ENCODE peak calls at places on chromosome 2, in five cellular contexts. One of them, this sample, is unnamed.

GRCh38 chr2:163157891-163158511 is 319.4 kb upstream of the KCNH7 start:
- DNase-seq in activated effector memory CD4-positive, alpha-beta T cell treated with anti-CD3 and anti-CD28 coated beads, Interleukin-2, amount 50 U/mL, for 16 hours: no peak
- DNase-seq in HEK293T: no peak
- DNase-seq in activated CD8-positive, alpha-beta memory T cell treated with anti-CD3 and anti-CD28 coated beads for 48 hours: no peak
- DNase-seq in stimulated activated CD4-positive, alpha-beta T cell treated with anti-CD3 and anti-CD28 coated beads, Interleukin-1b, Interleukin-23, amount 100 ng/mL, for 24 hours: no peak
- DNase-seq in this sample: no peak

GRCh38 chr2:46539327-46540276 is 60.2 kb downstream of the TMEM247 start:
- DNase-seq in activated effector memory CD4-positive, alpha-beta T cell treated with anti-CD3 and anti-CD28 coated beads, Interleukin-2, amount 50 U/mL, for 16 hours: no peak
- DNase-seq in HEK293T: no peak
- DNase-seq in activated CD8-positive, alpha-beta memory T cell treated with anti-CD3 and anti-CD28 coated beads for 48 hours: no peak
- DNase-seq in stimulated activated CD4-positive, alpha-beta T cell treated with anti-CD3 and anti-CD28 coated beads, Interleukin-1b, Interleukin-23, amount 100 ng/mL, for 24 hours: no peak
- DNase-seq in this sample: no peak

GRCh38 chr2:96148410-96149217 is 3.4 kb upstream of the DUSP2 start:
- DNase-seq in HEK293T: no peak
- DNase-seq in activated CD8-positive, alpha-beta memory T cell treated with anti-CD3 and anti-CD28 coated beads for 48 hours: peak
- DNase-seq in stimulated activated CD4-positive, alpha-beta T cell treated with anti-CD3 and anti-CD28 coated beads, Interleukin-1b, Interleukin-23, amount 100 ng/mL, for 24 hours: peak
- DNase-seq in activated effector memory CD4-positive, alpha-beta T cell treated with anti-CD3 and anti-CD28 coated beads, Interleukin-2, amount 50 U/mL, for 16 hours: peak
- DNase-seq in this sample: peak

GRCh38 chr2:7044253-7045250 is 127.3 kb downstream of the RNF144A start:
- DNase-seq in stimulated activated CD4-positive, alpha-beta T cell treated with anti-CD3 and anti-CD28 coated beads, Interleukin-1b, Interleukin-23, amount 100 ng/mL, for 24 hours: peak
- DNase-seq in activated CD8-positive, alpha-beta memory T cell treated with anti-CD3 and anti-CD28 coated beads for 48 hours: peak
- DNase-seq in HEK293T: peak
- DNase-seq in activated effector memory CD4-positive, alpha-beta T cell treated with anti-CD3 and anti-CD28 coated beads, Interleukin-2, amount 50 U/mL, for 16 hours: peak
- DNase-seq in this sample: peak

GRCh38 chr2:168189835-168190426 is 57.5 kb downstream of the STK39 start:
- DNase-seq in activated CD8-positive, alpha-beta memory T cell treated with anti-CD3 and anti-CD28 coated beads for 48 hours: no peak
- DNase-seq in HEK293T: no peak
- DNase-seq in stimulated activated CD4-positive, alpha-beta T cell treated with anti-CD3 and anti-CD28 coated beads, Interleukin-1b, Interleukin-23, amount 100 ng/mL, for 24 hours: no peak
- DNase-seq in activated effector memory CD4-positive, alpha-beta T cell treated with anti-CD3 and anti-CD28 coated beads, Interleukin-2, amount 50 U/mL, for 16 hours: no peak
- DNase-seq in this sample: no peak

GRCh38 chr2:155841442-155841841 is 491.1 kb downstream of the NR4A2 start:
- DNase-seq in activated CD8-positive, alpha-beta memory T cell treated with anti-CD3 and anti-CD28 coated beads for 48 hours: no peak
- DNase-seq in activated effector memory CD4-positive, alpha-beta T cell treated with anti-CD3 and anti-CD28 coated beads, Interleukin-2, amount 50 U/mL, for 16 hours: no peak
- DNase-seq in HEK293T: no peak
- DNase-seq in stimulated activated CD4-positive, alpha-beta T cell treated with anti-CD3 and anti-CD28 coated beads, Interleukin-1b, Interleukin-23, amount 100 ng/mL, for 24 hours: no peak
- DNase-seq in this sample: no peak

GRCh38 chr2:227415538-227416424 is 28.0 kb upstream of the SCYGR1 start:
- DNase-seq in activated CD8-positive, alpha-beta memory T cell treated with anti-CD3 and anti-CD28 coated beads for 48 hours: no peak
- DNase-seq in stimulated activated CD4-positive, alpha-beta T cell treated with anti-CD3 and anti-CD28 coated beads, Interleukin-1b, Interleukin-23, amount 100 ng/mL, for 24 hours: no peak
- DNase-seq in activated effector memory CD4-positive, alpha-beta T cell treated with anti-CD3 and anti-CD28 coated beads, Interleukin-2, amount 50 U/mL, for 16 hours: no peak
- DNase-seq in HEK293T: no peak
- DNase-seq in this sample: no peak

GRCh38 chr2:3113122-3113521 is 264.5 kb downstream of the EIPR1 start:
- DNase-seq in activated effector memory CD4-positive, alpha-beta T cell treated with anti-CD3 and anti-CD28 coated beads, Interleukin-2, amount 50 U/mL, for 16 hours: no peak
- DNase-seq in stimulated activated CD4-positive, alpha-beta T cell treated with anti-CD3 and anti-CD28 coated beads, Interleukin-1b, Interleukin-23, amount 100 ng/mL, for 24 hours: no peak
- DNase-seq in activated CD8-positive, alpha-beta memory T cell treated with anti-CD3 and anti-CD28 coated beads for 48 hours: no peak
- DNase-seq in HEK293T: no peak
- DNase-seq in this sample: no peak

GRCh38 chr2:81551040-81551634 is 1246.6 kb upstream of the LRRTM1 start:
- DNase-seq in HEK293T: no peak
- DNase-seq in stimulated activated CD4-positive, alpha-beta T cell treated with anti-CD3 and anti-CD28 coated beads, Interleukin-1b, Interleukin-23, amount 100 ng/mL, for 24 hours: no peak
- DNase-seq in activated CD8-positive, alpha-beta memory T cell treated with anti-CD3 and anti-CD28 coated beads for 48 hours: no peak
- DNase-seq in activated effector memory CD4-positive, alpha-beta T cell treated with anti-CD3 and anti-CD28 coated beads, Interleukin-2, amount 50 U/mL, for 16 hours: no peak
- DNase-seq in this sample: no peak

GRCh38 chr2:236054661-236055060 is 113.5 kb downstream of the GBX2 start:
- DNase-seq in activated effector memory CD4-positive, alpha-beta T cell treated with anti-CD3 and anti-CD28 coated beads, Interleukin-2, amount 50 U/mL, for 16 hours: no peak
- DNase-seq in HEK293T: no peak
- DNase-seq in stimulated activated CD4-positive, alpha-beta T cell treated with anti-CD3 and anti-CD28 coated beads, Interleukin-1b, Interleukin-23, amount 100 ng/mL, for 24 hours: no peak
- DNase-seq in activated CD8-positive, alpha-beta memory T cell treated with anti-CD3 and anti-CD28 coated beads for 48 hours: no peak
- DNase-seq in this sample: no peak

GRCh38 chr2:192645811-192646598 is 451.3 kb upstream of the TMEFF2 start:
- DNase-seq in activated effector memory CD4-positive, alpha-beta T cell treated with anti-CD3 and anti-CD28 coated beads, Interleukin-2, amount 50 U/mL, for 16 hours: no peak
- DNase-seq in HEK293T: no peak
- DNase-seq in stimulated activated CD4-positive, alpha-beta T cell treated with anti-CD3 and anti-CD28 coated beads, Interleukin-1b, Interleukin-23, amount 100 ng/mL, for 24 hours: no peak
- DNase-seq in activated CD8-positive, alpha-beta memory T cell treated with anti-CD3 and anti-CD28 coated beads for 48 hours: no peak
- DNase-seq in this sample: no peak

GRCh38 chr2:191264647-191265079 is 19.5 kb downstream of the MYO1B start:
- DNase-seq in activated effector memory CD4-positive, alpha-beta T cell treated with anti-CD3 and anti-CD28 coated beads, Interleukin-2, amount 50 U/mL, for 16 hours: no peak
- DNase-seq in activated CD8-positive, alpha-beta memory T cell treated with anti-CD3 and anti-CD28 coated beads for 48 hours: no peak
- DNase-seq in HEK293T: no peak
- DNase-seq in stimulated activated CD4-positive, alpha-beta T cell treated with anti-CD3 and anti-CD28 coated beads, Interleukin-1b, Interleukin-23, amount 100 ng/mL, for 24 hours: no peak
- DNase-seq in this sample: no peak

GRCh38 chr2:15652316-15653276 is 60.9 kb downstream of the DDX1 start:
- DNase-seq in activated effector memory CD4-positive, alpha-beta T cell treated with anti-CD3 and anti-CD28 coated beads, Interleukin-2, amount 50 U/mL, for 16 hours: no peak
- DNase-seq in HEK293T: no peak
- DNase-seq in activated CD8-positive, alpha-beta memory T cell treated with anti-CD3 and anti-CD28 coated beads for 48 hours: no peak
- DNase-seq in stimulated activated CD4-positive, alpha-beta T cell treated with anti-CD3 and anti-CD28 coated beads, Interleukin-1b, Interleukin-23, amount 100 ng/mL, for 24 hours: no peak
- DNase-seq in this sample: no peak

GRCh38 chr2:133844214-133844892 is 276.1 kb upstream of the NCKAP5 start:
- DNase-seq in HEK293T: peak
- DNase-seq in stimulated activated CD4-positive, alpha-beta T cell treated with anti-CD3 and anti-CD28 coated beads, Interleukin-1b, Interleukin-23, amount 100 ng/mL, for 24 hours: peak
- DNase-seq in activated effector memory CD4-positive, alpha-beta T cell treated with anti-CD3 and anti-CD28 coated beads, Interleukin-2, amount 50 U/mL, for 16 hours: peak
- DNase-seq in activated CD8-positive, alpha-beta memory T cell treated with anti-CD3 and anti-CD28 coated beads for 48 hours: no peak
- DNase-seq in this sample: peak

GRCh38 chr2:55490554-55490953 is 29.0 kb upstream of the CFAP36 start:
- DNase-seq in activated effector memory CD4-positive, alpha-beta T cell treated with anti-CD3 and anti-CD28 coated beads, Interleukin-2, amount 50 U/mL, for 16 hours: no peak
- DNase-seq in activated CD8-positive, alpha-beta memory T cell treated with anti-CD3 and anti-CD28 coated beads for 48 hours: no peak
- DNase-seq in HEK293T: no peak
- DNase-seq in stimulated activated CD4-positive, alpha-beta T cell treated with anti-CD3 and anti-CD28 coated beads, Interleukin-1b, Interleukin-23, amount 100 ng/mL, for 24 hours: no peak
- DNase-seq in this sample: peak

GRCh38 chr2:53867169-53867568 is 7.4 kb upstream of the GPR75 start:
- DNase-seq in activated effector memory CD4-positive, alpha-beta T cell treated with anti-CD3 and anti-CD28 coated beads, Interleukin-2, amount 50 U/mL, for 16 hours: no peak
- DNase-seq in stimulated activated CD4-positive, alpha-beta T cell treated with anti-CD3 and anti-CD28 coated beads, Interleukin-1b, Interleukin-23, amount 100 ng/mL, for 24 hours: no peak
- DNase-seq in activated CD8-positive, alpha-beta memory T cell treated with anti-CD3 and anti-CD28 coated beads for 48 hours: no peak
- DNase-seq in HEK293T: no peak
- DNase-seq in this sample: no peak

GRCh38 chr2:226247289-226248275 is 552.0 kb downstream of the IRS1 start:
- DNase-seq in stimulated activated CD4-positive, alpha-beta T cell treated with anti-CD3 and anti-CD28 coated beads, Interleukin-1b, Interleukin-23, amount 100 ng/mL, for 24 hours: no peak
- DNase-seq in HEK293T: no peak
- DNase-seq in activated effector memory CD4-positive, alpha-beta T cell treated with anti-CD3 and anti-CD28 coated beads, Interleukin-2, amount 50 U/mL, for 16 hours: no peak
- DNase-seq in activated CD8-positive, alpha-beta memory T cell treated with anti-CD3 and anti-CD28 coated beads for 48 hours: no peak
- DNase-seq in this sample: no peak

GRCh38 chr2:73075477-73076373 is 4.2 kb upstream of the SFXN5 start:
- DNase-seq in HEK293T: no peak
- DNase-seq in activated CD8-positive, alpha-beta memory T cell treated with anti-CD3 and anti-CD28 coated beads for 48 hours: no peak
- DNase-seq in activated effector memory CD4-positive, alpha-beta T cell treated with anti-CD3 and anti-CD28 coated beads, Interleukin-2, amount 50 U/mL, for 16 hours: peak
- DNase-seq in stimulated activated CD4-positive, alpha-beta T cell treated with anti-CD3 and anti-CD28 coated beads, Interleukin-1b, Interleukin-23, amount 100 ng/mL, for 24 hours: no peak
- DNase-seq in this sample: no peak

GRCh38 chr2:8076453-8077284 is 605.2 kb upstream of the ID2 start:
- DNase-seq in stimulated activated CD4-positive, alpha-beta T cell treated with anti-CD3 and anti-CD28 coated beads, Interleukin-1b, Interleukin-23, amount 100 ng/mL, for 24 hours: no peak
- DNase-seq in HEK293T: no peak
- DNase-seq in activated effector memory CD4-positive, alpha-beta T cell treated with anti-CD3 and anti-CD28 coated beads, Interleukin-2, amount 50 U/mL, for 16 hours: no peak
- DNase-seq in activated CD8-positive, alpha-beta memory T cell treated with anti-CD3 and anti-CD28 coated beads for 48 hours: no peak
- DNase-seq in this sample: no peak

GRCh38 chr2:161173541-161174194 is 13.4 kb downstream of the TANK start:
- DNase-seq in HEK293T: no peak
- DNase-seq in activated CD8-positive, alpha-beta memory T cell treated with anti-CD3 and anti-CD28 coated beads for 48 hours: no peak
- DNase-seq in stimulated activated CD4-positive, alpha-beta T cell treated with anti-CD3 and anti-CD28 coated beads, Interleukin-1b, Interleukin-23, amount 100 ng/mL, for 24 hours: no peak
- DNase-seq in activated effector memory CD4-positive, alpha-beta T cell treated with anti-CD3 and anti-CD28 coated beads, Interleukin-2, amount 50 U/mL, for 16 hours: no peak
- DNase-seq in this sample: no peak

GRCh38 chr2:64652231-64653173 is 1.2 kb downstream of the SERTAD2 start:
- DNase-seq in activated CD8-positive, alpha-beta memory T cell treated with anti-CD3 and anti-CD28 coated beads for 48 hours: no peak
- DNase-seq in HEK293T: no peak
- DNase-seq in stimulated activated CD4-positive, alpha-beta T cell treated with anti-CD3 and anti-CD28 coated beads, Interleukin-1b, Interleukin-23, amount 100 ng/mL, for 24 hours: no peak
- DNase-seq in activated effector memory CD4-positive, alpha-beta T cell treated with anti-CD3 and anti-CD28 coated beads, Interleukin-2, amount 50 U/mL, for 16 hours: peak
- DNase-seq in this sample: no peak

GRCh38 chr2:45736757-45737704 is 85.6 kb downstream of the PRKCE start:
- DNase-seq in stimulated activated CD4-positive, alpha-beta T cell treated with anti-CD3 and anti-CD28 coated beads, Interleukin-1b, Interleukin-23, amount 100 ng/mL, for 24 hours: no peak
- DNase-seq in activated CD8-positive, alpha-beta memory T cell treated with anti-CD3 and anti-CD28 coated beads for 48 hours: no peak
- DNase-seq in activated effector memory CD4-positive, alpha-beta T cell treated with anti-CD3 and anti-CD28 coated beads, Interleukin-2, amount 50 U/mL, for 16 hours: no peak
- DNase-seq in HEK293T: no peak
- DNase-seq in this sample: no peak

GRCh38 chr2:128286011-128286721 is 32.5 kb downstream of the HS6ST1 start:
- DNase-seq in activated CD8-positive, alpha-beta memory T cell treated with anti-CD3 and anti-CD28 coated beads for 48 hours: no peak
- DNase-seq in HEK293T: no peak
- DNase-seq in activated effector memory CD4-positive, alpha-beta T cell treated with anti-CD3 and anti-CD28 coated beads, Interleukin-2, amount 50 U/mL, for 16 hours: no peak
- DNase-seq in stimulated activated CD4-positive, alpha-beta T cell treated with anti-CD3 and anti-CD28 coated beads, Interleukin-1b, Interleukin-23, amount 100 ng/mL, for 24 hours: no peak
- DNase-seq in this sample: no peak

GRCh38 chr2:43333096-43333655 is 106.8 kb upstream of the ZFP36L2 start:
- DNase-seq in activated effector memory CD4-positive, alpha-beta T cell treated with anti-CD3 and anti-CD28 coated beads, Interleukin-2, amount 50 U/mL, for 16 hours: no peak
- DNase-seq in HEK293T: no peak
- DNase-seq in activated CD8-positive, alpha-beta memory T cell treated with anti-CD3 and anti-CD28 coated beads for 48 hours: no peak
- DNase-seq in stimulated activated CD4-positive, alpha-beta T cell treated with anti-CD3 and anti-CD28 coated beads, Interleukin-1b, Interleukin-23, amount 100 ng/mL, for 24 hours: no peak
- DNase-seq in this sample: no peak

GRCh38 chr2:3519255-3520190 is at the start of gene ADI1:
- DNase-seq in stimulated activated CD4-positive, alpha-beta T cell treated with anti-CD3 and anti-CD28 coated beads, Interleukin-1b, Interleukin-23, amount 100 ng/mL, for 24 hours: peak
- DNase-seq in activated CD8-positive, alpha-beta memory T cell treated with anti-CD3 and anti-CD28 coated beads for 48 hours: peak
- DNase-seq in HEK293T: peak
- DNase-seq in activated effector memory CD4-positive, alpha-beta T cell treated with anti-CD3 and anti-CD28 coated beads, Interleukin-2, amount 50 U/mL, for 16 hours: peak
- DNase-seq in this sample: peak

GRCh38 chr2:64327510-64328414 is 126.2 kb upstream of the LGALSL start:
- DNase-seq in activated effector memory CD4-positive, alpha-beta T cell treated with anti-CD3 and anti-CD28 coated beads, Interleukin-2, amount 50 U/mL, for 16 hours: peak
- DNase-seq in HEK293T: no peak
- DNase-seq in activated CD8-positive, alpha-beta memory T cell treated with anti-CD3 and anti-CD28 coated beads for 48 hours: no peak
- DNase-seq in stimulated activated CD4-positive, alpha-beta T cell treated with anti-CD3 and anti-CD28 coated beads, Interleukin-1b, Interleukin-23, amount 100 ng/mL, for 24 hours: no peak
- DNase-seq in this sample: no peak

GRCh38 chr2:229852565-229852964 is 69.2 kb downstream of the TRIP12 start:
- DNase-seq in activated effector memory CD4-positive, alpha-beta T cell treated with anti-CD3 and anti-CD28 coated beads, Interleukin-2, amount 50 U/mL, for 16 hours: peak
- DNase-seq in activated CD8-positive, alpha-beta memory T cell treated with anti-CD3 and anti-CD28 coated beads for 48 hours: no peak
- DNase-seq in stimulated activated CD4-positive, alpha-beta T cell treated with anti-CD3 and anti-CD28 coated beads, Interleukin-1b, Interleukin-23, amount 100 ng/mL, for 24 hours: peak
- DNase-seq in HEK293T: no peak
- DNase-seq in this sample: no peak

GRCh38 chr2:96413067-96413722 is 77.6 kb downstream of the NCAPH start:
- DNase-seq in stimulated activated CD4-positive, alpha-beta T cell treated with anti-CD3 and anti-CD28 coated beads, Interleukin-1b, Interleukin-23, amount 100 ng/mL, for 24 hours: no peak
- DNase-seq in HEK293T: no peak
- DNase-seq in activated effector memory CD4-positive, alpha-beta T cell treated with anti-CD3 and anti-CD28 coated beads, Interleukin-2, amount 50 U/mL, for 16 hours: no peak
- DNase-seq in activated CD8-positive, alpha-beta memory T cell treated with anti-CD3 and anti-CD28 coated beads for 48 hours: no peak
- DNase-seq in this sample: no peak

GRCh38 chr2:219017166-219017931 is 24.0 kb downstream of the CFAP65 start:
- DNase-seq in HEK293T: no peak
- DNase-seq in activated CD8-positive, alpha-beta memory T cell treated with anti-CD3 and anti-CD28 coated beads for 48 hours: no peak
- DNase-seq in activated effector memory CD4-positive, alpha-beta T cell treated with anti-CD3 and anti-CD28 coated beads, Interleukin-2, amount 50 U/mL, for 16 hours: no peak
- DNase-seq in stimulated activated CD4-positive, alpha-beta T cell treated with anti-CD3 and anti-CD28 coated beads, Interleukin-1b, Interleukin-23, amount 100 ng/mL, for 24 hours: no peak
- DNase-seq in this sample: no peak

GRCh38 chr2:104904889-104905288 is 51.0 kb downstream of the POU3F3 start:
- DNase-seq in stimulated activated CD4-positive, alpha-beta T cell treated with anti-CD3 and anti-CD28 coated beads, Interleukin-1b, Interleukin-23, amount 100 ng/mL, for 24 hours: no peak
- DNase-seq in activated effector memory CD4-positive, alpha-beta T cell treated with anti-CD3 and anti-CD28 coated beads, Interleukin-2, amount 50 U/mL, for 16 hours: no peak
- DNase-seq in activated CD8-positive, alpha-beta memory T cell treated with anti-CD3 and anti-CD28 coated beads for 48 hours: no peak
- DNase-seq in HEK293T: no peak
- DNase-seq in this sample: no peak